ENCODE peak calls at places on chromosome 11, in eight cellular contexts. One of them, this sample, is unnamed.
A peak's percentile ranks its signal among the peaks of the same experiment; 100 is the strongest.

GRCh38 chr11:103170865-103171264 is 61.6 kb downstream of the DYNC2H1 start:
- DNase-seq in tibial nerve: no peak
- DNase-seq in IMR-90: peak; percentile 61
- DNase-seq in Peyer's patch: no peak
- DNase-seq in prostate gland: no peak
- DNase-seq in uterus: no peak
- DNase-seq in adrenal gland: no peak
- DNase-seq in ovary: no peak
- DNase-seq in this sample: no peak

GRCh38 chr11:48116843-48117242 is 99.8 kb upstream of the OR4B1 start:
- DNase-seq in tibial nerve: no peak
- DNase-seq in IMR-90: no peak
- DNase-seq in Peyer's patch: no peak
- DNase-seq in prostate gland: no peak
- DNase-seq in uterus: no peak
- DNase-seq in adrenal gland: no peak
- DNase-seq in ovary: no peak
- DNase-seq in this sample: no peak

GRCh38 chr11:71498091-71498490 is 29.0 kb upstream of the KRTAP5-7 start:
- DNase-seq in tibial nerve: no peak
- DNase-seq in IMR-90: no peak
- DNase-seq in Peyer's patch: no peak
- DNase-seq in prostate gland: no peak
- DNase-seq in uterus: no peak
- DNase-seq in adrenal gland: no peak
- DNase-seq in ovary: no peak
- DNase-seq in this sample: peak; percentile 8

GRCh38 chr11:103581680-103582265 is 454.7 kb upstream of the DDI1 start:
- DNase-seq in tibial nerve: no peak
- DNase-seq in IMR-90: peak; percentile 35
- DNase-seq in Peyer's patch: no peak
- DNase-seq in prostate gland: no peak
- DNase-seq in uterus: no peak
- DNase-seq in adrenal gland: no peak
- DNase-seq in ovary: no peak
- DNase-seq in this sample: no peak

GRCh38 chr11:47899801-47900200 is 51.7 kb upstream of the NUP160 start:
- DNase-seq in tibial nerve: no peak
- DNase-seq in IMR-90: no peak
- DNase-seq in Peyer's patch: no peak
- DNase-seq in prostate gland: no peak
- DNase-seq in uterus: no peak
- DNase-seq in adrenal gland: no peak
- DNase-seq in ovary: no peak
- DNase-seq in this sample: no peak

GRCh38 chr11:124150684-124151083 is 32.5 kb upstream of the OR10D3 start:
- DNase-seq in tibial nerve: no peak
- DNase-seq in IMR-90: no peak
- DNase-seq in Peyer's patch: no peak
- DNase-seq in prostate gland: no peak
- DNase-seq in uterus: no peak
- DNase-seq in adrenal gland: no peak
- DNase-seq in ovary: no peak
- DNase-seq in this sample: no peak

GRCh38 chr11:44625759-44626523 is 60.5 kb downstream of the CD82 start:
- DNase-seq in tibial nerve: no peak
- DNase-seq in IMR-90: no peak
- DNase-seq in Peyer's patch: peak; percentile 40
- DNase-seq in prostate gland: peak; percentile 2
- DNase-seq in uterus: no peak
- DNase-seq in adrenal gland: no peak
- DNase-seq in ovary: no peak
- DNase-seq in this sample: peak; percentile 7

GRCh38 chr11:1556278-1557167 is 15.5 kb downstream of the DUSP8 start:
- DNase-seq in tibial nerve: no peak
- DNase-seq in IMR-90: no peak
- DNase-seq in Peyer's patch: peak; percentile 31
- DNase-seq in prostate gland: no peak
- DNase-seq in uterus: no peak
- DNase-seq in adrenal gland: no peak
- DNase-seq in ovary: no peak
- DNase-seq in this sample: no peak

GRCh38 chr11:116096596-116096995 is 592.4 kb upstream of the CADM1 start:
- DNase-seq in tibial nerve: no peak
- DNase-seq in IMR-90: no peak
- DNase-seq in Peyer's patch: no peak
- DNase-seq in prostate gland: no peak
- DNase-seq in uterus: no peak
- DNase-seq in adrenal gland: no peak
- DNase-seq in ovary: no peak
- DNase-seq in this sample: no peak

GRCh38 chr11:69943506-69943905 is 124.3 kb upstream of the FGF3 start:
- DNase-seq in tibial nerve: no peak
- DNase-seq in IMR-90: no peak
- DNase-seq in Peyer's patch: peak; percentile 40
- DNase-seq in prostate gland: no peak
- DNase-seq in uterus: no peak
- DNase-seq in adrenal gland: no peak
- DNase-seq in ovary: no peak
- DNase-seq in this sample: no peak

GRCh38 chr11:67464411-67465189 is 4.5 kb downstream of the TMEM134 start:
- DNase-seq in tibial nerve: peak; percentile 89
- DNase-seq in IMR-90: peak; percentile 42
- DNase-seq in Peyer's patch: peak; percentile 97
- DNase-seq in prostate gland: peak; percentile 85
- DNase-seq in uterus: peak; percentile 72
- DNase-seq in adrenal gland: peak; percentile 94
- DNase-seq in ovary: peak; percentile 80
- DNase-seq in this sample: peak; percentile 91

GRCh38 chr11:59182457-59183151 is 10.7 kb downstream of the DTX4 start:
- DNase-seq in tibial nerve: no peak
- DNase-seq in IMR-90: no peak
- DNase-seq in Peyer's patch: peak; percentile 82
- DNase-seq in prostate gland: no peak
- DNase-seq in uterus: no peak
- DNase-seq in adrenal gland: no peak
- DNase-seq in ovary: no peak
- DNase-seq in this sample: no peak
- TF ChIP-seq CTCF in tibial nerve: no peak
- TF ChIP-seq CTCF in IMR-90: no peak
- TF ChIP-seq CTCF in Peyer's patch: peak; percentile 85
- TF ChIP-seq CTCF in prostate gland: no peak
- TF ChIP-seq CTCF in uterus: no peak
- TF ChIP-seq CTCF in adrenal gland: no peak
- TF ChIP-seq CTCF in ovary: no peak
- TF ChIP-seq CTCF in this sample: no peak

GRCh38 chr11:60855726-60856633 is at the start of gene PTGDR2:
- DNase-seq in tibial nerve: no peak
- DNase-seq in IMR-90: no peak
- DNase-seq in Peyer's patch: peak; percentile 58
- DNase-seq in prostate gland: no peak
- DNase-seq in uterus: no peak
- DNase-seq in adrenal gland: no peak
- DNase-seq in ovary: no peak
- DNase-seq in this sample: no peak
- H3K4me3 ChIP-seq in tibial nerve: no peak within 1 kb of the TSS
- H3K4me3 ChIP-seq in IMR-90: no peak within 1 kb of the TSS
- H3K4me3 ChIP-seq in Peyer's patch: peak within 1 kb of the TSS; percentile 35
- H3K4me3 ChIP-seq in prostate gland: no peak within 1 kb of the TSS
- H3K4me3 ChIP-seq in uterus: no peak within 1 kb of the TSS
- H3K4me3 ChIP-seq in adrenal gland: no peak within 1 kb of the TSS
- H3K4me3 ChIP-seq in ovary: no peak within 1 kb of the TSS
- H3K4me3 ChIP-seq in this sample: no peak within 1 kb of the TSS

GRCh38 chr11:79438631-79439429 is 2.0 kb downstream of the TENM4 start:
- DNase-seq in tibial nerve: peak; percentile 14
- DNase-seq in IMR-90: peak; percentile 42
- DNase-seq in Peyer's patch: no peak
- DNase-seq in prostate gland: no peak
- DNase-seq in uterus: peak; percentile 28
- DNase-seq in adrenal gland: peak; percentile 57
- DNase-seq in ovary: peak; percentile 70
- DNase-seq in this sample: peak; percentile 44

GRCh38 chr11:79439893-79440450 is 858 bp downstream of the TENM4 start:
- DNase-seq in tibial nerve: no peak
- DNase-seq in IMR-90: no peak
- DNase-seq in Peyer's patch: no peak
- DNase-seq in prostate gland: no peak
- DNase-seq in uterus: peak; percentile 45
- DNase-seq in adrenal gland: peak; percentile 53
- DNase-seq in ovary: peak; percentile 57
- DNase-seq in this sample: peak; percentile 42

GRCh38 chr11:79439430-79439892 is 1.4 kb downstream of the TENM4 start:
- DNase-seq in tibial nerve: no peak
- DNase-seq in IMR-90: peak; percentile 59
- DNase-seq in Peyer's patch: no peak
- DNase-seq in prostate gland: no peak
- DNase-seq in uterus: peak; percentile 21
- DNase-seq in adrenal gland: peak; percentile 27
- DNase-seq in ovary: peak; percentile 56
- DNase-seq in this sample: peak; percentile 21

GRCh38 chr11:79441159-79441875 is 487 bp upstream of the TENM4 start:
- DNase-seq in tibial nerve: no peak
- DNase-seq in IMR-90: peak; percentile 58
- DNase-seq in Peyer's patch: no peak
- DNase-seq in prostate gland: no peak
- DNase-seq in uterus: peak; percentile 15
- DNase-seq in adrenal gland: no peak
- DNase-seq in ovary: peak; percentile 36
- DNase-seq in this sample: no peak

GRCh38 chr11:79440451-79441158 is at the start of gene TENM4:
- DNase-seq in tibial nerve: peak; percentile 52
- DNase-seq in IMR-90: peak; percentile 92
- DNase-seq in Peyer's patch: peak; percentile 54
- DNase-seq in prostate gland: peak; percentile 40
- DNase-seq in uterus: peak; percentile 73
- DNase-seq in adrenal gland: peak; percentile 84
- DNase-seq in ovary: peak; percentile 92
- DNase-seq in this sample: peak; percentile 80
- TF ChIP-seq POLR2A in tibial nerve: no peak
- TF ChIP-seq POLR2A in IMR-90: peak; percentile 58
- TF ChIP-seq POLR2A in Peyer's patch: no peak
- TF ChIP-seq POLR2A in prostate gland: no peak
- TF ChIP-seq POLR2A in uterus: no peak
- TF ChIP-seq POLR2A in adrenal gland: peak; percentile 85
- TF ChIP-seq POLR2A in ovary: peak; percentile 82
- TF ChIP-seq POLR2A in this sample: no peak

GRCh38 chr11:114026355-114026754 is 33.2 kb upstream of the ZBTB16 start:
- DNase-seq in tibial nerve: no peak
- DNase-seq in IMR-90: no peak
- DNase-seq in Peyer's patch: no peak
- DNase-seq in prostate gland: no peak
- DNase-seq in uterus: no peak
- DNase-seq in adrenal gland: no peak
- DNase-seq in ovary: no peak
- DNase-seq in this sample: no peak
- TF ChIP-seq CTCF in tibial nerve: no peak
- TF ChIP-seq CTCF in IMR-90: no peak
- TF ChIP-seq CTCF in Peyer's patch: peak; percentile 6
- TF ChIP-seq CTCF in prostate gland: no peak
- TF ChIP-seq CTCF in uterus: peak; percentile 4
- TF ChIP-seq CTCF in adrenal gland: no peak
- TF ChIP-seq CTCF in ovary: no peak
- TF ChIP-seq CTCF in this sample: no peak

DNA sequence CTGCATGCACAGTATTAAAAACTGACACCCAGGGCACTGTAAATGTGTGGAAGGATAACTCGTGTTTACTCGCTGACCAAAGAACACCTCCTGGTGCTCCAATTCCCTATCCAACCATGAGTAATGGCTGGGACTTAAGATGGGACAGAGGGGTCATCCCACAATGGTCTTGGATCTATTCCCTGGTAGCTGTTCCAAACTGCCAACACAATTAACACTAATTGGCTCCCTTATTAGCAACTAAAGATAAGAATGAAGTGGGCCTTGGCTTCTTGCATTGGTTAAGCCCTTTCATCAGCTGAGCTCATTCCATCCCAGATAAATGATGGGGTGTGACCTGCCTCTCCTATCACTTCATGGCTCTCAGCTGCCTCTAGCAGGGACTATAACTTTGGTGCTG is 1.5 kb upstream of the SIK3 start:
- DNase-seq in tibial nerve: no peak
- DNase-seq in IMR-90: no peak
- DNase-seq in Peyer's patch: no peak
- DNase-seq in prostate gland: no peak
- DNase-seq in uterus: no peak
- DNase-seq in adrenal gland: no peak
- DNase-seq in ovary: no peak
- DNase-seq in this sample: no peak
- H3K4me3 ChIP-seq in tibial nerve: no peak overlapping the region
- H3K4me3 ChIP-seq in IMR-90: no peak overlapping the region
- H3K4me3 ChIP-seq in Peyer's patch: no peak overlapping the region
- H3K4me3 ChIP-seq in prostate gland: no peak overlapping the region
- H3K4me3 ChIP-seq in uterus: no peak overlapping the region
- H3K4me3 ChIP-seq in adrenal gland: no peak overlapping the region
- H3K4me3 ChIP-seq in ovary: no peak overlapping the region
- H3K4me3 ChIP-seq in this sample: no peak overlapping the region

GRCh38 chr11:87037450-87038234 is at the start of gene TMEM135:
- DNase-seq in tibial nerve: peak; percentile 85
- DNase-seq in IMR-90: peak; percentile 83
- DNase-seq in Peyer's patch: peak; percentile 97
- DNase-seq in prostate gland: peak; percentile 86
- DNase-seq in uterus: peak; percentile 90
- DNase-seq in adrenal gland: peak; percentile 95
- DNase-seq in ovary: peak; percentile 93
- DNase-seq in this sample: peak; percentile 97
- TF ChIP-seq POLR2A in tibial nerve: no peak
- TF ChIP-seq POLR2A in IMR-90: no peak
- TF ChIP-seq POLR2A in Peyer's patch: peak; percentile 54
- TF ChIP-seq POLR2A in prostate gland: peak; percentile 61
- TF ChIP-seq POLR2A in uterus: peak; percentile 62
- TF ChIP-seq POLR2A in adrenal gland: peak; percentile 88
- TF ChIP-seq POLR2A in ovary: peak; percentile 37
- TF ChIP-seq POLR2A in this sample: no peak

GRCh38 chr11:76380977-76381719 is at the start of the genes GVQW3 and THAP12:
- DNase-seq in tibial nerve: peak; percentile 94
- DNase-seq in IMR-90: peak; percentile 97
- DNase-seq in Peyer's patch: peak; percentile 98
- DNase-seq in prostate gland: peak; percentile 96
- DNase-seq in uterus: peak; percentile 99
- DNase-seq in adrenal gland: peak; percentile 97
- DNase-seq in ovary: peak; percentile 97
- DNase-seq in this sample: peak; percentile 97
- TF ChIP-seq CTCF in tibial nerve: peak; percentile 29
- TF ChIP-seq CTCF in IMR-90: no peak
- TF ChIP-seq CTCF in Peyer's patch: peak; percentile 27
- TF ChIP-seq CTCF in prostate gland: no peak
- TF ChIP-seq CTCF in uterus: peak; percentile 39
- TF ChIP-seq CTCF in adrenal gland: no peak
- TF ChIP-seq CTCF in ovary: no peak
- TF ChIP-seq CTCF in this sample: no peak

DNA sequence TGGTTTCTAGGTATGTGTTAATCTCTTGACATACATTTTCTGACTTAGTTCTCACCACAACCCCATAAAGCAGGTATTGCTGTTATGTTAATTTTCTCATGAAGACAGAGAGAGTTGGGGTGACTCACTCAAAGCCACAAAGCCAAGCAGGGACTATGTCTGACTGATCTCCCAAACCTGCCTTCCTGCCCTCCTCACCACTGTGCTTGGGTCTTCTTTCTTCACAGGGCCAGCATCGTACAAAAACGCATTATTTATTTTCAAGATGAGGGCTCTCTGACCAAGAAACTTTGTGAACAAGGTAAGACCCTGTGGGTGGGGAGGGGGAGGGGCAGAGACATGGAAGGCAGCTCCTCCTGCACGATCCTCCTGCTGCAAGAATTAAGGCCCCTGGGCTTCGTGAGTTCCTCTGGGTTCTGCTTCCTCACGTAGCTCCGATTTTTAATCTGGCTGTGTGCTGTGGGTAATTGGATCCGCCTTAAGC is 112.6 kb downstream of the SPON1 start:
- DNase-seq in tibial nerve: no peak
- DNase-seq in IMR-90: no peak
- DNase-seq in Peyer's patch: no peak
- DNase-seq in prostate gland: no peak
- DNase-seq in uterus: no peak
- DNase-seq in adrenal gland: no peak
- DNase-seq in ovary: no peak
- DNase-seq in this sample: no peak
- H3K4me3 ChIP-seq in tibial nerve: no peak overlapping the region
- H3K4me3 ChIP-seq in IMR-90: no peak overlapping the region
- H3K4me3 ChIP-seq in Peyer's patch: peak overlapping the region; percentile 16
- H3K4me3 ChIP-seq in prostate gland: no peak overlapping the region
- H3K4me3 ChIP-seq in uterus: no peak overlapping the region
- H3K4me3 ChIP-seq in adrenal gland: no peak overlapping the region
- H3K4me3 ChIP-seq in ovary: no peak overlapping the region
- H3K4me3 ChIP-seq in this sample: no peak overlapping the region